ENCODE peak calls at places on chromosomes 12 and 14, in seven cellular contexts. One of them, this sample, is unnamed.

GRCh38 chr14:34710744-34711143 is 3.6 kb downstream of the CFL2 start:
- DNase-seq in stimulated activated CD4-positive, alpha-beta T cell treated with anti-CD3 and anti-CD28 coated beads, Interleukin-12 subunit alpha, Interleukin-12 subunit beta, amount 100 ng/mL, for 4 hours: no peak
- DNase-seq in T-helper 2 cell: no peak
- DNase-seq in HAP-1: no peak
- DNase-seq in Right ventricle myocardium superior: no peak
- DNase-seq in HS-5: no peak
- DNase-seq in heart left ventricle: no peak
- DNase-seq in this sample: no peak

GRCh38 chr12:8951744-8952143 is 2.3 kb upstream of the M6PR start:
- DNase-seq in stimulated activated CD4-positive, alpha-beta T cell treated with anti-CD3 and anti-CD28 coated beads, Interleukin-12 subunit alpha, Interleukin-12 subunit beta, amount 100 ng/mL, for 4 hours: no peak
- DNase-seq in heart left ventricle: no peak
- DNase-seq in HS-5: no peak
- DNase-seq in HAP-1: no peak
- DNase-seq in T-helper 2 cell: peak
- DNase-seq in Right ventricle myocardium superior: no peak
- DNase-seq in this sample: no peak

GRCh38 chr12:116194935-116195431 is 82.5 kb downstream of the MED13L start:
- DNase-seq in heart left ventricle: no peak
- DNase-seq in T-helper 2 cell: peak
- DNase-seq in stimulated activated CD4-positive, alpha-beta T cell treated with anti-CD3 and anti-CD28 coated beads, Interleukin-12 subunit alpha, Interleukin-12 subunit beta, amount 100 ng/mL, for 4 hours: peak
- DNase-seq in HS-5: no peak
- DNase-seq in Right ventricle myocardium superior: no peak
- DNase-seq in HAP-1: no peak
- DNase-seq in this sample: peak

GRCh38 chr14:101028971-101029667 is 125.6 kb upstream of the RTL1 start:
- DNase-seq in HAP-1: no peak
- DNase-seq in T-helper 2 cell: no peak
- DNase-seq in Right ventricle myocardium superior: no peak
- DNase-seq in stimulated activated CD4-positive, alpha-beta T cell treated with anti-CD3 and anti-CD28 coated beads, Interleukin-12 subunit alpha, Interleukin-12 subunit beta, amount 100 ng/mL, for 4 hours: no peak
- DNase-seq in heart left ventricle: peak
- DNase-seq in HS-5: no peak
- DNase-seq in this sample: peak

GRCh38 chr12:132570635-132571034 is 39.7 kb downstream of the LRCOL1 start:
- DNase-seq in HS-5: no peak
- DNase-seq in HAP-1: no peak
- DNase-seq in T-helper 2 cell: no peak
- DNase-seq in Right ventricle myocardium superior: no peak
- DNase-seq in heart left ventricle: no peak
- DNase-seq in stimulated activated CD4-positive, alpha-beta T cell treated with anti-CD3 and anti-CD28 coated beads, Interleukin-12 subunit alpha, Interleukin-12 subunit beta, amount 100 ng/mL, for 4 hours: no peak
- DNase-seq in this sample: no peak

GRCh38 chr14:64215978-64216377 is 78.2 kb downstream of the ESR2 start:
- DNase-seq in HS-5: no peak
- DNase-seq in HAP-1: no peak
- DNase-seq in heart left ventricle: no peak
- DNase-seq in T-helper 2 cell: no peak
- DNase-seq in Right ventricle myocardium superior: no peak
- DNase-seq in stimulated activated CD4-positive, alpha-beta T cell treated with anti-CD3 and anti-CD28 coated beads, Interleukin-12 subunit alpha, Interleukin-12 subunit beta, amount 100 ng/mL, for 4 hours: no peak
- DNase-seq in this sample: no peak

GRCh38 chr12:459430-460258 is at the start of gene B4GALNT3:
- DNase-seq in heart left ventricle: peak
- DNase-seq in T-helper 2 cell: peak
- DNase-seq in Right ventricle myocardium superior: peak
- DNase-seq in HS-5: no peak
- DNase-seq in stimulated activated CD4-positive, alpha-beta T cell treated with anti-CD3 and anti-CD28 coated beads, Interleukin-12 subunit alpha, Interleukin-12 subunit beta, amount 100 ng/mL, for 4 hours: peak
- DNase-seq in HAP-1: peak
- DNase-seq in this sample: peak

GRCh38 chr12:45235087-45236025 is 19.5 kb downstream of the ANO6 start:
- DNase-seq in HAP-1: no peak
- DNase-seq in stimulated activated CD4-positive, alpha-beta T cell treated with anti-CD3 and anti-CD28 coated beads, Interleukin-12 subunit alpha, Interleukin-12 subunit beta, amount 100 ng/mL, for 4 hours: no peak
- DNase-seq in HS-5: peak
- DNase-seq in heart left ventricle: no peak
- DNase-seq in T-helper 2 cell: no peak
- DNase-seq in Right ventricle myocardium superior: no peak
- DNase-seq in this sample: peak

GRCh38 chr12:41980390-41980789 is 164.3 kb downstream of the GXYLT1 start:
- DNase-seq in Right ventricle myocardium superior: no peak
- DNase-seq in stimulated activated CD4-positive, alpha-beta T cell treated with anti-CD3 and anti-CD28 coated beads, Interleukin-12 subunit alpha, Interleukin-12 subunit beta, amount 100 ng/mL, for 4 hours: no peak
- DNase-seq in heart left ventricle: no peak
- DNase-seq in HAP-1: no peak
- DNase-seq in T-helper 2 cell: no peak
- DNase-seq in HS-5: no peak
- DNase-seq in this sample: no peak

GRCh38 chr14:105066285-105067071 is 1.2 kb upstream of the GPR132 start:
- DNase-seq in heart left ventricle: peak
- DNase-seq in HAP-1: no peak
- DNase-seq in stimulated activated CD4-positive, alpha-beta T cell treated with anti-CD3 and anti-CD28 coated beads, Interleukin-12 subunit alpha, Interleukin-12 subunit beta, amount 100 ng/mL, for 4 hours: no peak
- DNase-seq in Right ventricle myocardium superior: peak
- DNase-seq in T-helper 2 cell: no peak
- DNase-seq in HS-5: no peak
- DNase-seq in this sample: no peak

GRCh38 chr12:124567673-124568373 is 411 bp upstream of the NCOR2 start:
- DNase-seq in Right ventricle myocardium superior: peak
- DNase-seq in HAP-1: peak
- DNase-seq in HS-5: peak
- DNase-seq in T-helper 2 cell: peak
- DNase-seq in stimulated activated CD4-positive, alpha-beta T cell treated with anti-CD3 and anti-CD28 coated beads, Interleukin-12 subunit alpha, Interleukin-12 subunit beta, amount 100 ng/mL, for 4 hours: peak
- DNase-seq in heart left ventricle: peak
- DNase-seq in this sample: peak

GRCh38 chr12:67220065-67220464 is 49.1 kb upstream of the CAND1 start:
- DNase-seq in HS-5: no peak
- DNase-seq in stimulated activated CD4-positive, alpha-beta T cell treated with anti-CD3 and anti-CD28 coated beads, Interleukin-12 subunit alpha, Interleukin-12 subunit beta, amount 100 ng/mL, for 4 hours: no peak
- DNase-seq in T-helper 2 cell: no peak
- DNase-seq in HAP-1: peak
- DNase-seq in heart left ventricle: no peak
- DNase-seq in Right ventricle myocardium superior: peak
- DNase-seq in this sample: peak

GRCh38 chr12:101172316-101172715 is 37.7 kb downstream of the SLC5A8 start:
- DNase-seq in stimulated activated CD4-positive, alpha-beta T cell treated with anti-CD3 and anti-CD28 coated beads, Interleukin-12 subunit alpha, Interleukin-12 subunit beta, amount 100 ng/mL, for 4 hours: no peak
- DNase-seq in HAP-1: peak
- DNase-seq in heart left ventricle: no peak
- DNase-seq in T-helper 2 cell: no peak
- DNase-seq in HS-5: no peak
- DNase-seq in Right ventricle myocardium superior: no peak
- DNase-seq in this sample: peak

GRCh38 chr12:48780381-48781025 is 8.4 kb downstream of the ADCY6 start:
- DNase-seq in stimulated activated CD4-positive, alpha-beta T cell treated with anti-CD3 and anti-CD28 coated beads, Interleukin-12 subunit alpha, Interleukin-12 subunit beta, amount 100 ng/mL, for 4 hours: no peak
- DNase-seq in HAP-1: no peak
- DNase-seq in T-helper 2 cell: no peak
- DNase-seq in heart left ventricle: no peak
- DNase-seq in HS-5: no peak
- DNase-seq in Right ventricle myocardium superior: no peak
- DNase-seq in this sample: peak

GRCh38 chr12:85237320-85237719 is 42.7 kb upstream of the ALX1 start:
- DNase-seq in HAP-1: no peak
- DNase-seq in stimulated activated CD4-positive, alpha-beta T cell treated with anti-CD3 and anti-CD28 coated beads, Interleukin-12 subunit alpha, Interleukin-12 subunit beta, amount 100 ng/mL, for 4 hours: no peak
- DNase-seq in T-helper 2 cell: no peak
- DNase-seq in heart left ventricle: no peak
- DNase-seq in HS-5: no peak
- DNase-seq in Right ventricle myocardium superior: no peak
- DNase-seq in this sample: no peak

GRCh38 chr12:59787610-59788009 is 191.8 kb downstream of the SLC16A7 start:
- DNase-seq in T-helper 2 cell: no peak
- DNase-seq in HS-5: no peak
- DNase-seq in stimulated activated CD4-positive, alpha-beta T cell treated with anti-CD3 and anti-CD28 coated beads, Interleukin-12 subunit alpha, Interleukin-12 subunit beta, amount 100 ng/mL, for 4 hours: no peak
- DNase-seq in HAP-1: no peak
- DNase-seq in Right ventricle myocardium superior: no peak
- DNase-seq in heart left ventricle: no peak
- DNase-seq in this sample: no peak

GRCh38 chr12:117685115-117685926 is 283.5 kb downstream of the KSR2 start:
- DNase-seq in HS-5: no peak
- DNase-seq in heart left ventricle: no peak
- DNase-seq in T-helper 2 cell: no peak
- DNase-seq in Right ventricle myocardium superior: peak
- DNase-seq in HAP-1: peak
- DNase-seq in stimulated activated CD4-positive, alpha-beta T cell treated with anti-CD3 and anti-CD28 coated beads, Interleukin-12 subunit alpha, Interleukin-12 subunit beta, amount 100 ng/mL, for 4 hours: no peak
- DNase-seq in this sample: peak

GRCh38 chr12:106004289-106004688 is 134.5 kb downstream of the NUAK1 start:
- DNase-seq in HS-5: no peak
- DNase-seq in T-helper 2 cell: no peak
- DNase-seq in HAP-1: no peak
- DNase-seq in heart left ventricle: no peak
- DNase-seq in Right ventricle myocardium superior: no peak
- DNase-seq in stimulated activated CD4-positive, alpha-beta T cell treated with anti-CD3 and anti-CD28 coated beads, Interleukin-12 subunit alpha, Interleukin-12 subunit beta, amount 100 ng/mL, for 4 hours: no peak
- DNase-seq in this sample: no peak

GRCh38 chr14:72975776-72976175 is 49.5 kb downstream of the DCAF4 start:
- DNase-seq in heart left ventricle: no peak
- DNase-seq in HAP-1: no peak
- DNase-seq in stimulated activated CD4-positive, alpha-beta T cell treated with anti-CD3 and anti-CD28 coated beads, Interleukin-12 subunit alpha, Interleukin-12 subunit beta, amount 100 ng/mL, for 4 hours: no peak
- DNase-seq in Right ventricle myocardium superior: no peak
- DNase-seq in HS-5: no peak
- DNase-seq in T-helper 2 cell: no peak
- DNase-seq in this sample: no peak

This sample was measured in NCI-H69.